ENCODE peak calls at places on chromosomes 7 and 10, in five cellular contexts. S is K562, B is MM.1S, Y is colonic mucosa, U is PC-3. E is an unnamed sample.

GRCh38 chr10:83190614-83191013 is 948.7 kb upstream of the GHITM start:
- DNase-seq in S (no peak), B (no peak), Y (no peak), U (no peak), E (no peak)

GRCh38 chr7:42174391-42174848 is 62.6 kb downstream of the GLI3 start:
- DNase-seq in S (no peak), B (no peak), Y (no peak), U (peak), E (no peak)

GRCh38 chr7:129650056-129650758 is 38.7 kb downstream of the NRF1 start:
- DNase-seq in S (no peak), B (no peak), Y (no peak), U (peak), E (no peak)

GRCh38 chr7:151143261-151144015 is 24.1 kb downstream of the GBX1 start:
- DNase-seq in S (no peak), B (no peak), Y (no peak), U (no peak), E (peak)

GRCh38 chr10:13257621-13258150 is 23.5 kb upstream of the UCMA start:
- DNase-seq in S (no peak), B (no peak), Y (no peak), U (no peak), E (no peak)

GRCh38 chr10:125629758-125630376 is 53.1 kb downstream of the TEX36 start:
- DNase-seq in S (peak), B (peak), Y (no peak), U (peak), E (no peak)

GRCh38 chr7:756928-757560 is 30.0 kb upstream of the PRKAR1B start:
- DNase-seq in S (no peak), B (no peak), Y (no peak), U (no peak), E (peak)

GRCh38 chr7:132226046-132226590 is 350.2 kb downstream of the PLXNA4 start:
- DNase-seq in S (no peak), B (no peak), Y (no peak), U (no peak), E (no peak)

GRCh38 chr7:139034855-139035587 is 821 bp downstream of the ZC3HAV1L start:
- DNase-seq in S (no peak), B (no peak), Y (peak), U (peak), E (no peak)

GRCh38 chr7:82364671-82365070 is 78.9 kb downstream of the CACNA2D1 start:
- DNase-seq in S (no peak), B (no peak), Y (no peak), U (no peak), E (no peak)

GRCh38 chr7:150964593-150965111 is 13.5 kb downstream of the KCNH2 start:
- DNase-seq in S (peak), B (no peak), Y (no peak), U (no peak), E (no peak)

GRCh38 chr7:29044529-29044928 is 86.4 kb upstream of the TRIL start:
- DNase-seq in S (no peak), B (no peak), Y (no peak), U (no peak), E (no peak)

GRCh38 chr10:42691361-42692120 is 53.2 kb upstream of the ZNF33B start:
- DNase-seq in S (no peak), B (no peak), Y (no peak), U (no peak), E (no peak)

GRCh38 chr7:128108641-128109423 is 77.6 kb upstream of the LRRC4 start:
- DNase-seq in S (no peak), B (peak), Y (no peak), U (no peak), E (no peak)

GRCh38 chr10:42738669-42739068 is 43.9 kb upstream of the BMS1 start:
- DNase-seq in S (no peak), B (no peak), Y (no peak), U (no peak), E (no peak)

GRCh38 chr10:87817873-87818504 is at the start of gene ATAD1:
- DNase-seq in S (peak), B (peak), Y (peak), U (peak), E (peak)

GRCh38 chr7:44284216-44284615 is 41.2 kb downstream of the CAMK2B start:
- DNase-seq in S (no peak), B (no peak), Y (no peak), U (no peak), E (peak)

GRCh38 chr7:36573066-36573465 is 151.2 kb downstream of the AOAH start:
- DNase-seq in S (no peak), B (no peak), Y (no peak), U (no peak), E (no peak)

GRCh38 chr10:48399056-48399541 is 92.6 kb downstream of the MAPK8 start:
- DNase-seq in S (no peak), B (no peak), Y (no peak), U (no peak), E (no peak)

GRCh38 chr10:24843256-24843655 is 109.2 kb downstream of the PRTFDC1 start:
- DNase-seq in S (no peak), B (no peak), Y (no peak), U (no peak), E (no peak)

GRCh38 chr10:124061030-124061429 is 32.4 kb downstream of the CHST15 start:
- DNase-seq in S (no peak), B (no peak), Y (no peak), U (no peak), E (no peak)

GRCh38 chr10:30026080-30026479 is 33.3 kb downstream of the JCAD start:
- DNase-seq in S (no peak), B (no peak), Y (no peak), U (no peak), E (no peak)

GRCh38 chr10:30028452-30029045 is 30.8 kb downstream of the JCAD start:
- DNase-seq in S (no peak), B (no peak), Y (no peak), U (no peak), E (no peak)

GRCh38 chr10:30026578-30026977 is 32.8 kb downstream of the JCAD start:
- DNase-seq in S (no peak), B (no peak), Y (no peak), U (no peak), E (no peak)

GRCh38 chr10:30028006-30028441 is 31.4 kb downstream of the JCAD start:
- DNase-seq in S (no peak), B (no peak), Y (no peak), U (no peak), E (no peak)

GRCh38 chr10:30027057-30028005 is 32.1 kb downstream of the JCAD start:
- DNase-seq in S (peak), B (peak), Y (peak), U (peak), E (peak)
- TF ChIP-seq CTCF in S (peak), B (peak), Y (no peak), U (no peak), E (peak)

GRCh38 chr10:58641095-58641531 is 128.4 kb downstream of the BICC1 start:
- DNase-seq in S (no peak), B (no peak), Y (no peak), U (peak), E (no peak)
- H3K9ac ChIP-seq in S (no peak), B (no peak), Y (no peak), U (no peak), E (no peak)

GRCh38 chr10:80501913-80502521 is 35.7 kb upstream of the SH2D4B start:
- DNase-seq in S (no peak), B (no peak), Y (no peak), U (no peak), E (no peak)

GRCh38 chr10:80502621-80503583 is 34.8 kb upstream of the SH2D4B start:
- DNase-seq in S (no peak), B (no peak), Y (no peak), U (no peak), E (no peak)

GRCh38 chr10:80498833-80499671 is 38.6 kb upstream of the SH2D4B start:
- DNase-seq in S (peak), B (no peak), Y (peak), U (no peak), E (peak)

GRCh38 chr10:80501381-80501912 is 36.3 kb upstream of the SH2D4B start:
- DNase-seq in S (no peak), B (no peak), Y (no peak), U (no peak), E (no peak)

GRCh38 chr10:80500572-80501380 is 36.9 kb upstream of the SH2D4B start:
- DNase-seq in S (no peak), B (no peak), Y (no peak), U (no peak), E (no peak)
- TF ChIP-seq CTCF in S (no peak), B (no peak), Y (no peak), U (no peak), E (no peak)

GRCh38 chr10:70337201-70337651 is 45.2 kb downstream of the LRRC20 start:
- DNase-seq in S (no peak), B (no peak), Y (no peak), U (no peak), E (peak)
- H3K9ac ChIP-seq in S (no peak), B (no peak), Y (no peak), U (no peak), E (no peak)

DNA sequence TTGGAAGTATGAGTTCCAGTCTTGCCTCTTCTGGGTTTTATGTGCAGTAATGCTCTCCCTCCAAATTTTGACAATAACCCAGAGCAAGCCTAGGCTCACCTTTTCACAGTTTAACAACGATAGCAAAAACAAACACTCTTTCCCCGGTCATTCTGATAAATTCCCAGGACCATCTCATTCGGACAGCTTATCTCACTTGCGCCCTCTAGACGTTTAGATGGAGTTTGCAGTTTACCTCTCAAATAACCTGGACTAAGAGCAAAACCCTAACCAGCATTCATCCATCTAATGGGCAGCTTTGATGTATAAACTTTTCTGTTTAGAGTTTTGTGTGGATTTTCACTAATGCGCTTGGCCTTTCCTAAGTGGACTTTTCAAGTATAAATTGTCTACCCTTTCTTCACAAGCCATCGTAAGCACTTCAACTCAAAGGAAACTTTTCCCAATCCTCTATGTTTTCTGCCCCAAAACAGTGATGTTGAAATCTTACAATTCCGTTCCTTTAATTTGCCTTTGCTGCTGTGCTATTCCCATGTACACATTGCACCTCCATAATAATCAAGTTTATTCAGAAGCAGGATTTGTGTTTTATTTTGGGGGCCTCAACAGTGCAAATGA is 114.9 kb downstream of the HDAC9 start:
- DNase-seq in S (no peak), B (peak), Y (peak), U (peak), E (no peak)
- TF ChIP-seq CTCF in S (no peak), B (peak), Y (peak), U (peak), E (peak)

E was measured in kidney.